ENCODE peak calls at places on chromosomes 3 and 15, in seven cellular contexts. One of them, this sample, is unnamed.

GRCh38 chr15:52407374-52407773 is 111.8 kb upstream of the MYO5C start:
- DNase-seq in frontal cortex: no peak
- DNase-seq in psoas muscle: no peak
- DNase-seq in Kasumi-1: no peak
- DNase-seq in activated CD8-positive, alpha-beta memory T cell treated with anti-CD3 and anti-CD28 coated beads for 1 hour: no peak
- DNase-seq in stimulated activated CD4-positive, alpha-beta T cell treated with anti-CD3 and anti-CD28 coated beads, Interleukin-2, amount 100 ng/mL, for 48 hours: no peak
- DNase-seq in Calu3: no peak
- DNase-seq in this sample: no peak

GRCh38 chr3:4980229-4981159 is 1.3 kb downstream of the BHLHE40 start:
- DNase-seq in stimulated activated CD4-positive, alpha-beta T cell treated with anti-CD3 and anti-CD28 coated beads, Interleukin-2, amount 100 ng/mL, for 48 hours: peak; percentile 97
- DNase-seq in frontal cortex: peak; percentile 49
- DNase-seq in Kasumi-1: peak; percentile 80
- DNase-seq in psoas muscle: peak; percentile 94
- DNase-seq in activated CD8-positive, alpha-beta memory T cell treated with anti-CD3 and anti-CD28 coated beads for 1 hour: peak; percentile 73
- DNase-seq in Calu3: peak; percentile 95
- DNase-seq in this sample: peak; percentile 88

GRCh38 chr3:58173670-58174472 is 36.9 kb downstream of the DNASE1L3 start:
- DNase-seq in frontal cortex: no peak
- DNase-seq in activated CD8-positive, alpha-beta memory T cell treated with anti-CD3 and anti-CD28 coated beads for 1 hour: no peak
- DNase-seq in stimulated activated CD4-positive, alpha-beta T cell treated with anti-CD3 and anti-CD28 coated beads, Interleukin-2, amount 100 ng/mL, for 48 hours: peak; percentile 17
- DNase-seq in Calu3: peak; percentile 71
- DNase-seq in Kasumi-1: peak; percentile 48
- DNase-seq in psoas muscle: no peak
- DNase-seq in this sample: no peak

GRCh38 chr15:92449476-92449875 is 55.8 kb downstream of the ST8SIA2 start:
- DNase-seq in Calu3: no peak
- DNase-seq in stimulated activated CD4-positive, alpha-beta T cell treated with anti-CD3 and anti-CD28 coated beads, Interleukin-2, amount 100 ng/mL, for 48 hours: no peak
- DNase-seq in psoas muscle: no peak
- DNase-seq in frontal cortex: no peak
- DNase-seq in Kasumi-1: no peak
- DNase-seq in activated CD8-positive, alpha-beta memory T cell treated with anti-CD3 and anti-CD28 coated beads for 1 hour: no peak
- DNase-seq in this sample: no peak

GRCh38 chr3:109071349-109072142 is 46.4 kb downstream of the MORC1 start:
- DNase-seq in activated CD8-positive, alpha-beta memory T cell treated with anti-CD3 and anti-CD28 coated beads for 1 hour: no peak
- DNase-seq in stimulated activated CD4-positive, alpha-beta T cell treated with anti-CD3 and anti-CD28 coated beads, Interleukin-2, amount 100 ng/mL, for 48 hours: no peak
- DNase-seq in Kasumi-1: peak; percentile 23
- DNase-seq in Calu3: no peak
- DNase-seq in psoas muscle: no peak
- DNase-seq in frontal cortex: no peak
- DNase-seq in this sample: no peak

GRCh38 chr15:87032291-87032690 is 952.6 kb downstream of the AGBL1 start:
- DNase-seq in Kasumi-1: no peak
- DNase-seq in frontal cortex: no peak
- DNase-seq in stimulated activated CD4-positive, alpha-beta T cell treated with anti-CD3 and anti-CD28 coated beads, Interleukin-2, amount 100 ng/mL, for 48 hours: no peak
- DNase-seq in Calu3: no peak
- DNase-seq in activated CD8-positive, alpha-beta memory T cell treated with anti-CD3 and anti-CD28 coated beads for 1 hour: no peak
- DNase-seq in psoas muscle: no peak
- DNase-seq in this sample: no peak

GRCh38 chr15:87949934-87950298 is 306.6 kb downstream of the NTRK3 start:
- DNase-seq in Kasumi-1: no peak
- DNase-seq in stimulated activated CD4-positive, alpha-beta T cell treated with anti-CD3 and anti-CD28 coated beads, Interleukin-2, amount 100 ng/mL, for 48 hours: no peak
- DNase-seq in psoas muscle: no peak
- DNase-seq in frontal cortex: no peak
- DNase-seq in activated CD8-positive, alpha-beta memory T cell treated with anti-CD3 and anti-CD28 coated beads for 1 hour: no peak
- DNase-seq in Calu3: no peak
- DNase-seq in this sample: no peak

GRCh38 chr3:109548192-109548938 is 211.0 kb upstream of the DPPA4 start:
- DNase-seq in Calu3: no peak
- DNase-seq in frontal cortex: no peak
- DNase-seq in Kasumi-1: no peak
- DNase-seq in stimulated activated CD4-positive, alpha-beta T cell treated with anti-CD3 and anti-CD28 coated beads, Interleukin-2, amount 100 ng/mL, for 48 hours: no peak
- DNase-seq in activated CD8-positive, alpha-beta memory T cell treated with anti-CD3 and anti-CD28 coated beads for 1 hour: no peak
- DNase-seq in psoas muscle: no peak
- DNase-seq in this sample: no peak

GRCh38 chr3:100073555-100074307 is 40.6 kb downstream of the FILIP1L start:
- DNase-seq in psoas muscle: no peak
- DNase-seq in stimulated activated CD4-positive, alpha-beta T cell treated with anti-CD3 and anti-CD28 coated beads, Interleukin-2, amount 100 ng/mL, for 48 hours: no peak
- DNase-seq in frontal cortex: no peak
- DNase-seq in Calu3: no peak
- DNase-seq in activated CD8-positive, alpha-beta memory T cell treated with anti-CD3 and anti-CD28 coated beads for 1 hour: no peak
- DNase-seq in Kasumi-1: peak; percentile 87
- DNase-seq in this sample: peak; percentile 63

GRCh38 chr15:85297537-85297936 is 82.9 kb upstream of the AKAP13 start:
- DNase-seq in Kasumi-1: no peak
- DNase-seq in activated CD8-positive, alpha-beta memory T cell treated with anti-CD3 and anti-CD28 coated beads for 1 hour: no peak
- DNase-seq in frontal cortex: no peak
- DNase-seq in psoas muscle: no peak
- DNase-seq in stimulated activated CD4-positive, alpha-beta T cell treated with anti-CD3 and anti-CD28 coated beads, Interleukin-2, amount 100 ng/mL, for 48 hours: no peak
- DNase-seq in Calu3: no peak
- DNase-seq in this sample: no peak

GRCh38 chr3:65402597-65402996 is 636.1 kb downstream of the MAGI1 start:
- DNase-seq in frontal cortex: peak; percentile 26
- DNase-seq in activated CD8-positive, alpha-beta memory T cell treated with anti-CD3 and anti-CD28 coated beads for 1 hour: no peak
- DNase-seq in stimulated activated CD4-positive, alpha-beta T cell treated with anti-CD3 and anti-CD28 coated beads, Interleukin-2, amount 100 ng/mL, for 48 hours: no peak
- DNase-seq in Calu3: peak; percentile 3
- DNase-seq in Kasumi-1: no peak
- DNase-seq in psoas muscle: peak; percentile 89
- DNase-seq in this sample: no peak

GRCh38 chr3:160379628-160380214 is 19.3 kb downstream of the IFT80 start:
- DNase-seq in psoas muscle: no peak
- DNase-seq in stimulated activated CD4-positive, alpha-beta T cell treated with anti-CD3 and anti-CD28 coated beads, Interleukin-2, amount 100 ng/mL, for 48 hours: no peak
- DNase-seq in activated CD8-positive, alpha-beta memory T cell treated with anti-CD3 and anti-CD28 coated beads for 1 hour: no peak
- DNase-seq in Calu3: no peak
- DNase-seq in frontal cortex: no peak
- DNase-seq in Kasumi-1: no peak
- DNase-seq in this sample: no peak

GRCh38 chr15:99443768-99444446 is 121.9 kb upstream of the MEF2A start:
- DNase-seq in Calu3: no peak
- DNase-seq in Kasumi-1: no peak
- DNase-seq in stimulated activated CD4-positive, alpha-beta T cell treated with anti-CD3 and anti-CD28 coated beads, Interleukin-2, amount 100 ng/mL, for 48 hours: no peak
- DNase-seq in activated CD8-positive, alpha-beta memory T cell treated with anti-CD3 and anti-CD28 coated beads for 1 hour: no peak
- DNase-seq in psoas muscle: no peak
- DNase-seq in frontal cortex: no peak
- DNase-seq in this sample: no peak

GRCh38 chr15:99734575-99734974 is 1.3 kb upstream of the LYSMD4 start:
- DNase-seq in stimulated activated CD4-positive, alpha-beta T cell treated with anti-CD3 and anti-CD28 coated beads, Interleukin-2, amount 100 ng/mL, for 48 hours: no peak
- DNase-seq in activated CD8-positive, alpha-beta memory T cell treated with anti-CD3 and anti-CD28 coated beads for 1 hour: no peak
- DNase-seq in Calu3: no peak
- DNase-seq in psoas muscle: no peak
- DNase-seq in frontal cortex: no peak
- DNase-seq in Kasumi-1: no peak
- DNase-seq in this sample: no peak

GRCh38 chr15:66701422-66702034 is 508 bp upstream of the SMAD6 start:
- DNase-seq in activated CD8-positive, alpha-beta memory T cell treated with anti-CD3 and anti-CD28 coated beads for 1 hour: no peak
- DNase-seq in Calu3: no peak
- DNase-seq in frontal cortex: no peak
- DNase-seq in stimulated activated CD4-positive, alpha-beta T cell treated with anti-CD3 and anti-CD28 coated beads, Interleukin-2, amount 100 ng/mL, for 48 hours: no peak
- DNase-seq in Kasumi-1: peak; percentile 62
- DNase-seq in psoas muscle: peak; percentile 73
- DNase-seq in this sample: peak; percentile 48

GRCh38 chr3:25103391-25103790 is 324.7 kb upstream of the RARB start:
- DNase-seq in frontal cortex: no peak
- DNase-seq in activated CD8-positive, alpha-beta memory T cell treated with anti-CD3 and anti-CD28 coated beads for 1 hour: no peak
- DNase-seq in Calu3: no peak
- DNase-seq in stimulated activated CD4-positive, alpha-beta T cell treated with anti-CD3 and anti-CD28 coated beads, Interleukin-2, amount 100 ng/mL, for 48 hours: no peak
- DNase-seq in Kasumi-1: no peak
- DNase-seq in psoas muscle: no peak
- DNase-seq in this sample: no peak

GRCh38 chr3:121918779-121919483 is 24.7 kb downstream of the SLC15A2 start:
- DNase-seq in psoas muscle: no peak
- DNase-seq in stimulated activated CD4-positive, alpha-beta T cell treated with anti-CD3 and anti-CD28 coated beads, Interleukin-2, amount 100 ng/mL, for 48 hours: no peak
- DNase-seq in Calu3: peak; percentile 88
- DNase-seq in activated CD8-positive, alpha-beta memory T cell treated with anti-CD3 and anti-CD28 coated beads for 1 hour: no peak
- DNase-seq in frontal cortex: no peak
- DNase-seq in Kasumi-1: no peak
- DNase-seq in this sample: no peak

GRCh38 chr3:171156455-171157005 is 130.0 kb upstream of the SLC2A2 start:
- DNase-seq in stimulated activated CD4-positive, alpha-beta T cell treated with anti-CD3 and anti-CD28 coated beads, Interleukin-2, amount 100 ng/mL, for 48 hours: no peak
- DNase-seq in Kasumi-1: no peak
- DNase-seq in psoas muscle: no peak
- DNase-seq in activated CD8-positive, alpha-beta memory T cell treated with anti-CD3 and anti-CD28 coated beads for 1 hour: no peak
- DNase-seq in frontal cortex: no peak
- DNase-seq in Calu3: no peak
- DNase-seq in this sample: no peak

GRCh38 chr3:48268381-48268935 is 27.6 kb downstream of the ZNF589 start:
- DNase-seq in stimulated activated CD4-positive, alpha-beta T cell treated with anti-CD3 and anti-CD28 coated beads, Interleukin-2, amount 100 ng/mL, for 48 hours: peak; percentile 75
- DNase-seq in Calu3: peak; percentile 74
- DNase-seq in Kasumi-1: no peak
- DNase-seq in psoas muscle: no peak
- DNase-seq in activated CD8-positive, alpha-beta memory T cell treated with anti-CD3 and anti-CD28 coated beads for 1 hour: peak; percentile 62
- DNase-seq in frontal cortex: no peak
- DNase-seq in this sample: no peak

GRCh38 chr3:64056616-64057165 is 33.4 kb upstream of the PSMD6 start:
- DNase-seq in stimulated activated CD4-positive, alpha-beta T cell treated with anti-CD3 and anti-CD28 coated beads, Interleukin-2, amount 100 ng/mL, for 48 hours: no peak
- DNase-seq in Calu3: no peak
- DNase-seq in activated CD8-positive, alpha-beta memory T cell treated with anti-CD3 and anti-CD28 coated beads for 1 hour: no peak
- DNase-seq in Kasumi-1: no peak
- DNase-seq in frontal cortex: no peak
- DNase-seq in psoas muscle: no peak
- DNase-seq in this sample: no peak

GRCh38 chr3:62926494-62926893 is 51.3 kb upstream of the CADPS start:
- DNase-seq in activated CD8-positive, alpha-beta memory T cell treated with anti-CD3 and anti-CD28 coated beads for 1 hour: no peak
- DNase-seq in Calu3: no peak
- DNase-seq in frontal cortex: no peak
- DNase-seq in psoas muscle: no peak
- DNase-seq in Kasumi-1: no peak
- DNase-seq in stimulated activated CD4-positive, alpha-beta T cell treated with anti-CD3 and anti-CD28 coated beads, Interleukin-2, amount 100 ng/mL, for 48 hours: no peak
- DNase-seq in this sample: no peak

GRCh38 chr3:177944228-177944661 is 592.0 kb upstream of the KCNMB2 start:
- DNase-seq in psoas muscle: no peak
- DNase-seq in stimulated activated CD4-positive, alpha-beta T cell treated with anti-CD3 and anti-CD28 coated beads, Interleukin-2, amount 100 ng/mL, for 48 hours: no peak
- DNase-seq in frontal cortex: no peak
- DNase-seq in Kasumi-1: peak; percentile 82
- DNase-seq in activated CD8-positive, alpha-beta memory T cell treated with anti-CD3 and anti-CD28 coated beads for 1 hour: no peak
- DNase-seq in Calu3: no peak
- DNase-seq in this sample: no peak

GRCh38 chr3:100521439-100521845 is 29.0 kb downstream of the TMEM45A start:
- DNase-seq in psoas muscle: no peak
- DNase-seq in activated CD8-positive, alpha-beta memory T cell treated with anti-CD3 and anti-CD28 coated beads for 1 hour: no peak
- DNase-seq in frontal cortex: no peak
- DNase-seq in Calu3: no peak
- DNase-seq in stimulated activated CD4-positive, alpha-beta T cell treated with anti-CD3 and anti-CD28 coated beads, Interleukin-2, amount 100 ng/mL, for 48 hours: no peak
- DNase-seq in Kasumi-1: no peak
- DNase-seq in this sample: no peak

GRCh38 chr3:148865039-148865438 is at the start of gene CPA3:
- DNase-seq in activated CD8-positive, alpha-beta memory T cell treated with anti-CD3 and anti-CD28 coated beads for 1 hour: no peak
- DNase-seq in Calu3: no peak
- DNase-seq in psoas muscle: no peak
- DNase-seq in Kasumi-1: peak; percentile 45
- DNase-seq in frontal cortex: no peak
- DNase-seq in stimulated activated CD4-positive, alpha-beta T cell treated with anti-CD3 and anti-CD28 coated beads, Interleukin-2, amount 100 ng/mL, for 48 hours: no peak
- DNase-seq in this sample: no peak

GRCh38 chr3:71304684-71305083 is 278.8 kb downstream of the FOXP1 start:
- DNase-seq in frontal cortex: no peak
- DNase-seq in Kasumi-1: peak; percentile 27
- DNase-seq in activated CD8-positive, alpha-beta memory T cell treated with anti-CD3 and anti-CD28 coated beads for 1 hour: no peak
- DNase-seq in psoas muscle: no peak
- DNase-seq in stimulated activated CD4-positive, alpha-beta T cell treated with anti-CD3 and anti-CD28 coated beads, Interleukin-2, amount 100 ng/mL, for 48 hours: no peak
- DNase-seq in Calu3: peak; percentile 11
- DNase-seq in this sample: peak; percentile 65

GRCh38 chr3:110530902-110531301 is 540.7 kb upstream of the NECTIN3 start:
- DNase-seq in Calu3: no peak
- DNase-seq in Kasumi-1: no peak
- DNase-seq in activated CD8-positive, alpha-beta memory T cell treated with anti-CD3 and anti-CD28 coated beads for 1 hour: no peak
- DNase-seq in stimulated activated CD4-positive, alpha-beta T cell treated with anti-CD3 and anti-CD28 coated beads, Interleukin-2, amount 100 ng/mL, for 48 hours: no peak
- DNase-seq in psoas muscle: no peak
- DNase-seq in frontal cortex: no peak
- DNase-seq in this sample: no peak

GRCh38 chr3:194879126-194879887 is 193.6 kb downstream of the FAM43A start:
- DNase-seq in Calu3: no peak
- DNase-seq in stimulated activated CD4-positive, alpha-beta T cell treated with anti-CD3 and anti-CD28 coated beads, Interleukin-2, amount 100 ng/mL, for 48 hours: no peak
- DNase-seq in activated CD8-positive, alpha-beta memory T cell treated with anti-CD3 and anti-CD28 coated beads for 1 hour: no peak
- DNase-seq in psoas muscle: no peak
- DNase-seq in frontal cortex: no peak
- DNase-seq in Kasumi-1: peak; percentile 67
- DNase-seq in this sample: peak; percentile 49

GRCh38 chr3:130935761-130936160 is 41.9 kb downstream of the ATP2C1 start:
- DNase-seq in frontal cortex: no peak
- DNase-seq in Calu3: no peak
- DNase-seq in stimulated activated CD4-positive, alpha-beta T cell treated with anti-CD3 and anti-CD28 coated beads, Interleukin-2, amount 100 ng/mL, for 48 hours: no peak
- DNase-seq in psoas muscle: no peak
- DNase-seq in activated CD8-positive, alpha-beta memory T cell treated with anti-CD3 and anti-CD28 coated beads for 1 hour: no peak
- DNase-seq in Kasumi-1: no peak
- DNase-seq in this sample: no peak

GRCh38 chr3:128935922-128936321 is 56.5 kb downstream of the ACAD9 start:
- DNase-seq in stimulated activated CD4-positive, alpha-beta T cell treated with anti-CD3 and anti-CD28 coated beads, Interleukin-2, amount 100 ng/mL, for 48 hours: no peak
- DNase-seq in activated CD8-positive, alpha-beta memory T cell treated with anti-CD3 and anti-CD28 coated beads for 1 hour: no peak
- DNase-seq in Kasumi-1: no peak
- DNase-seq in psoas muscle: no peak
- DNase-seq in frontal cortex: no peak
- DNase-seq in Calu3: no peak
- DNase-seq in this sample: peak; percentile 1

GRCh38 chr3:186187876-186188275 is 79.0 kb upstream of the ETV5 start:
- DNase-seq in Kasumi-1: no peak
- DNase-seq in Calu3: no peak
- DNase-seq in activated CD8-positive, alpha-beta memory T cell treated with anti-CD3 and anti-CD28 coated beads for 1 hour: no peak
- DNase-seq in psoas muscle: no peak
- DNase-seq in stimulated activated CD4-positive, alpha-beta T cell treated with anti-CD3 and anti-CD28 coated beads, Interleukin-2, amount 100 ng/mL, for 48 hours: no peak
- DNase-seq in frontal cortex: no peak
- DNase-seq in this sample: no peak

This sample was measured in ovary.